ENCODE peak calls at places on chromosomes 4 and X, in seven cellular contexts. G is pancreas; Z is OCI-LY7; U is tibial artery; F is tibial nerve; V is WERI-Rb-1; R is CD4-positive, alpha-beta T cell. A is an unnamed sample.

GRCh38 chrX:44748014-44748413 is 95.8 kb upstream of the DUSP21 start:
- DNase-seq in V (no peak), Z (no peak), F (no peak), U (no peak), R (no peak), G (no peak), A (no peak)

GRCh38 chr4:144289687-144290433 is 149.3 kb upstream of the GYPA start:
- DNase-seq in Z (no peak), R (no peak), U (no peak), F (no peak), G (no peak), V (no peak), A (no peak)

GRCh38 chr4:140238353-140239041 is 84.5 kb upstream of the MAML3 start:
- DNase-seq in Z (no peak), U (peak; percentile 96), G (peak; percentile 81), F (peak; percentile 84), V (peak; percentile 82), R (no peak), A (peak; percentile 88)

GRCh38 chr4:168811207-168811606 is 198.8 kb downstream of the CBR4 start:
- DNase-seq in U (no peak), F (no peak), G (no peak), Z (no peak), R (no peak), V (no peak), A (no peak)

GRCh38 chr4:10762541-10762940 is 78.0 kb upstream of the CLNK start:
- DNase-seq in V (peak; percentile 32), F (no peak), Z (no peak), U (no peak), G (no peak), R (no peak), A (no peak)

GRCh38 chr4:85860066-85860465 is 385.1 kb downstream of the ARHGAP24 start:
- DNase-seq in Z (no peak), F (no peak), V (no peak), G (no peak), R (no peak), U (no peak), A (no peak)

GRCh38 chr4:75549019-75549418 is 6.8 kb upstream of the ODAPH start:
- DNase-seq in G (no peak), U (no peak), F (no peak), V (no peak), R (no peak), Z (no peak), A (no peak)

GRCh38 chr4:100168521-100168920 is 21.7 kb downstream of the DDIT4L start:
- DNase-seq in V (no peak), G (no peak), F (no peak), U (no peak), R (no peak), Z (no peak), A (no peak)

GRCh38 chr4:176784816-176785215 is 7.9 kb downstream of the VEGFC start:
- DNase-seq in G (no peak), F (no peak), U (no peak), Z (no peak), R (no peak), V (no peak), A (no peak)

GRCh38 chrX:111040377-111041017 is 55.5 kb upstream of the PAK3 start:
- DNase-seq in G (no peak), R (no peak), U (no peak), Z (no peak), F (no peak), V (no peak), A (no peak)

GRCh38 chrX:127578395-127578794 is 473.8 kb downstream of the ACTRT1 start:
- DNase-seq in Z (no peak), V (no peak), U (no peak), G (no peak), F (no peak), R (no peak), A (no peak)

GRCh38 chr4:55820260-55820659 is 670 bp downstream of the EXOC1L start:
- DNase-seq in U (no peak), G (no peak), Z (no peak), V (no peak), R (no peak), F (no peak), A (no peak)

GRCh38 chr4:104486702-104487101 is 8.0 kb downstream of the CXXC4 start:
- DNase-seq in Z (no peak), G (no peak), R (no peak), F (no peak), V (no peak), U (no peak), A (no peak)

GRCh38 chrX:41234962-41235361 is 99.0 kb upstream of the DDX3X start:
- DNase-seq in G (no peak), F (no peak), R (no peak), U (no peak), Z (no peak), V (no peak), A (no peak)

GRCh38 chrX:146907391-146908240 is 93.1 kb upstream of the CXorf51A start:
- DNase-seq in G (peak; percentile 47), F (no peak), V (no peak), Z (no peak), U (no peak), R (no peak), A (no peak)

GRCh38 chr4:10013722-10014121 is 7.6 kb downstream of the SLC2A9 start:
- DNase-seq in G (no peak), R (no peak), V (peak; percentile 81), F (no peak), U (no peak), Z (peak; percentile 39), A (peak; percentile 60)

GRCh38 chr4:140343303-140343702 is 30.1 kb upstream of the SCOC start:
- DNase-seq in U (no peak), G (peak; percentile 90), V (no peak), Z (no peak), R (no peak), F (peak; percentile 21), A (peak; percentile 81)

GRCh38 chrX:44291468-44292116 is 51.9 kb downstream of the EFHC2 start:
- DNase-seq in G (no peak), R (no peak), Z (no peak), F (no peak), U (no peak), V (no peak), A (no peak)

GRCh38 chr4:76087007-76087769 is 12.7 kb downstream of the ART3 start:
- DNase-seq in U (no peak), R (no peak), G (no peak), V (peak; percentile 73), F (peak; percentile 39), Z (no peak), A (no peak)

GRCh38 chrX:110733166-110733565 is 62.5 kb downstream of the CHRDL1 start:
- DNase-seq in F (no peak), U (no peak), R (no peak), Z (no peak), G (no peak), V (no peak), A (no peak)

GRCh38 chrX:118853596-118853995 is 30.0 kb downstream of the ZCCHC12 start:
- DNase-seq in R (no peak), U (no peak), V (no peak), G (no peak), F (peak; percentile 4), Z (no peak), A (no peak)

GRCh38 chr4:4792516-4792915 is 66.9 kb upstream of the MSX1 start:
- DNase-seq in G (no peak), R (no peak), U (no peak), V (no peak), Z (no peak), F (no peak), A (no peak)

GRCh38 chr4:4789462-4789861 is 70.0 kb upstream of the MSX1 start:
- DNase-seq in G (no peak), U (no peak), V (no peak), Z (no peak), F (no peak), R (no peak), A (no peak)

GRCh38 chr4:4787421-4787820 is 72.0 kb upstream of the MSX1 start:
- DNase-seq in F (no peak), G (no peak), R (no peak), V (no peak), U (no peak), Z (peak; percentile 16), A (no peak)

GRCh38 chr4:4791299-4791798 is 68.1 kb upstream of the MSX1 start:
- DNase-seq in V (no peak), U (no peak), Z (no peak), R (no peak), F (no peak), G (no peak), A (no peak)

DNA sequence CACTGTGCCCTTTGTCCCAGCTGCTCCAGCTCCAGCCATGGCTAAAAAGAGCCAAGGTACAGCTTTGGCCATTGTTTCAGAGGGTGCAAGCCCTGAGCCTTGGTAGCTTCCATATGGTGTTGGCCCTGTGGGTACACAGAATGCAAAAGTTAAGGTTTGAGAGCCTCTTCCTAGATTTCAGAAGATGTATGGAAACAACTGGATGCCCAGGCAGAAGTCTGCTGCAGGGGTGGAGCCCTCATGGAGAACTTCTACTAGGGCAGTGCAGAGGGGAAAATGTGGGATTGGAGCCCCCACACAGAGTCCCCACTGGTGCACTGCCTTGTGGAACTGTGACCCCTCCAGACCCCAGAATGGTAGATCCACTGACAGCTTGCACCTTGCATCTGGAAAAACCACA is 70.9 kb upstream of the MSX1 start:
- DNase-seq in G (no peak), V (no peak), R (no peak), F (no peak), U (no peak), Z (peak; percentile 13), A (no peak)
- H3K9me3 ChIP-seq in G (no peaks in the 10 kb centered on the region), V (peaks cover 12% of the 10 kb centered on the region), R (peaks cover 14% of the 10 kb centered on the region), F (no peaks in the 10 kb centered on the region), U (peaks cover 3% of the 10 kb centered on the region), Z (peaks cover 16% of the 10 kb centered on the region), A (peaks cover 4% of the 10 kb centered on the region)

DNA sequence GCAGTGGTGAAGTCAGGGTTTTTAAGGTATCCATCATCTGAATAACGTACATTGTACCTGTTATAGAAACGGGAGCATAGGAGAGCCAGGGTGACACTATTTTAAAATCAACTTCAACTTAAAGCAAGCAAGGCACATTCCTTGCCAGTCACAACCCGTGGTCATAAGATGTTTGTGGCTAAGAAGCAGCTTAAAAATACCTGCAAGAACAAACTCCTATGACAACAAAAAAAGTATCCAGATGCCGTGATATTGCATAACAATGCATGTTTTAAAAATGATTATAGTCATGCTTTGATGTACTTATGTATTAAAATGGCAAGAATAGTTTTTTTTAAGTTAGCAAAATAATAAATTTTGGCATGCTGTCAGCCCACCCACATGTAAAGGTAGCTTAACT is 16.5 kb upstream of the SYNPO2 start:
- DNase-seq in R (no peak), U (no peak), F (no peak), Z (no peak), V (no peak), G (no peak), A (no peak)
- H3K9me3 ChIP-seq in R (no peaks in the 10 kb centered on the region), U (no peaks in the 10 kb centered on the region), F (no peaks in the 10 kb centered on the region), Z (no peaks in the 10 kb centered on the region), V (peaks cover 2% of the 10 kb centered on the region), G (no peaks in the 10 kb centered on the region), A (no peaks in the 10 kb centered on the region)

GRCh38 chrX:148290041-148290440 is 210.4 kb upstream of the AFF2 start:
- DNase-seq in Z (no peak), R (no peak), V (no peak), F (no peak), G (no peak), U (no peak), A (no peak)

GRCh38 chrX:148288451-148288850 is 212.0 kb upstream of the AFF2 start:
- DNase-seq in F (no peak), R (no peak), U (no peak), V (no peak), Z (no peak), G (no peak), A (no peak)

GRCh38 chrX:148290937-148291336 is 209.5 kb upstream of the AFF2 start:
- DNase-seq in V (no peak), U (no peak), R (no peak), F (no peak), G (no peak), Z (no peak), A (no peak)
- H3K9me3 ChIP-seq in V (no peaks in the 10 kb centered on the region), U (no peaks in the 10 kb centered on the region), R (no peaks in the 10 kb centered on the region), F (no peaks in the 10 kb centered on the region), G (no peaks in the 10 kb centered on the region), Z (no peaks in the 10 kb centered on the region), A (peaks cover 2% of the 10 kb centered on the region)

GRCh38 chr4:136025540-136025939 is 1506.8 kb downstream of the PCDH18 start:
- DNase-seq in G (no peak), U (no peak), F (no peak), V (no peak), Z (no peak), R (no peak), A (no peak)
- H3K9me3 ChIP-seq in G (no peaks in the 10 kb centered on the region), U (no peaks in the 10 kb centered on the region), F (no peaks in the 10 kb centered on the region), V (no peaks in the 10 kb centered on the region), Z (peaks cover 3% of the 10 kb centered on the region), R (no peaks in the 10 kb centered on the region), A (peaks cover 2% of the 10 kb centered on the region)